ENCODE peak calls at places on chromosomes 16 and 17, in ten cellular contexts. One of them, this sample, is unnamed.

GRCh38 chr17:296382-296781 is 56.2 kb downstream of the RPH3AL start:
- DNase-seq in lung: no peak
- DNase-seq in DND-41: no peak
- DNase-seq in CD8-positive, alpha-beta T cell: no peak
- DNase-seq in upper lobe of right lung: peak; percentile 48
- DNase-seq in adrenal gland: no peak
- DNase-seq in endodermal cell: no peak
- DNase-seq in IMR-90: no peak
- DNase-seq in transverse colon: no peak
- DNase-seq in heart right ventricle: no peak
- DNase-seq in this sample: no peak

GRCh38 chr17:79986441-79987186 is 49.1 kb downstream of the TBC1D16 start:
- DNase-seq in lung: no peak
- DNase-seq in DND-41: no peak
- DNase-seq in CD8-positive, alpha-beta T cell: no peak
- DNase-seq in upper lobe of right lung: no peak
- DNase-seq in adrenal gland: peak; percentile 90
- DNase-seq in endodermal cell: peak; percentile 47
- DNase-seq in IMR-90: peak; percentile 67
- DNase-seq in transverse colon: no peak
- DNase-seq in heart right ventricle: peak; percentile 44
- DNase-seq in this sample: no peak

GRCh38 chr17:76529643-76530488 is 7.6 kb downstream of the CYGB start:
- DNase-seq in lung: peak; percentile 72
- DNase-seq in DND-41: no peak
- DNase-seq in CD8-positive, alpha-beta T cell: no peak
- DNase-seq in upper lobe of right lung: peak; percentile 87
- DNase-seq in adrenal gland: peak; percentile 67
- DNase-seq in endodermal cell: peak; percentile 79
- DNase-seq in IMR-90: peak; percentile 70
- DNase-seq in transverse colon: peak; percentile 72
- DNase-seq in heart right ventricle: peak; percentile 92
- DNase-seq in this sample: peak; percentile 44

GRCh38 chr17:64236827-64237403 is 26.1 kb downstream of the TEX2 start:
- DNase-seq in lung: no peak
- DNase-seq in DND-41: no peak
- DNase-seq in CD8-positive, alpha-beta T cell: no peak
- DNase-seq in upper lobe of right lung: no peak
- DNase-seq in adrenal gland: no peak
- DNase-seq in endodermal cell: no peak
- DNase-seq in IMR-90: no peak
- DNase-seq in transverse colon: no peak
- DNase-seq in heart right ventricle: no peak
- DNase-seq in this sample: peak; percentile 60

GRCh38 chr16:626787-627457 is 3.9 kb upstream of the WFIKKN1 start:
- DNase-seq in lung: peak; percentile 31
- DNase-seq in DND-41: no peak
- DNase-seq in CD8-positive, alpha-beta T cell: no peak
- DNase-seq in upper lobe of right lung: no peak
- DNase-seq in adrenal gland: peak; percentile 95
- DNase-seq in endodermal cell: no peak
- DNase-seq in IMR-90: peak; percentile 97
- DNase-seq in transverse colon: no peak
- DNase-seq in heart right ventricle: no peak
- DNase-seq in this sample: peak; percentile 76

GRCh38 chr17:38702166-38702899 is 2.7 kb upstream of the MLLT6 start:
- DNase-seq in lung: peak; percentile 85
- DNase-seq in DND-41: peak; percentile 89
- DNase-seq in CD8-positive, alpha-beta T cell: peak; percentile 71
- DNase-seq in upper lobe of right lung: peak; percentile 95
- DNase-seq in adrenal gland: peak; percentile 91
- DNase-seq in endodermal cell: peak; percentile 95
- DNase-seq in IMR-90: peak; percentile 81
- DNase-seq in transverse colon: peak; percentile 91
- DNase-seq in heart right ventricle: peak; percentile 91
- DNase-seq in this sample: peak; percentile 87

GRCh38 chr17:66165537-66166123 is 26.3 kb downstream of the CEP112 start:
- DNase-seq in lung: no peak
- DNase-seq in DND-41: peak; percentile 33
- DNase-seq in CD8-positive, alpha-beta T cell: no peak
- DNase-seq in upper lobe of right lung: no peak
- DNase-seq in adrenal gland: no peak
- DNase-seq in endodermal cell: no peak
- DNase-seq in IMR-90: peak; percentile 75
- DNase-seq in transverse colon: no peak
- DNase-seq in heart right ventricle: no peak
- DNase-seq in this sample: peak; percentile 72

GRCh38 chr17:80477647-80478478 is 1.5 kb upstream of the NPTX1 start:
- DNase-seq in lung: no peak
- DNase-seq in DND-41: no peak
- DNase-seq in CD8-positive, alpha-beta T cell: no peak
- DNase-seq in upper lobe of right lung: no peak
- DNase-seq in adrenal gland: peak; percentile 42
- DNase-seq in endodermal cell: peak; percentile 93
- DNase-seq in IMR-90: peak; percentile 59
- DNase-seq in transverse colon: peak; percentile 35
- DNase-seq in heart right ventricle: peak; percentile 32
- DNase-seq in this sample: peak; percentile 68

GRCh38 chr17:61000911-61001310 is 323.3 kb downstream of the BCAS3 start:
- DNase-seq in lung: no peak
- DNase-seq in DND-41: no peak
- DNase-seq in CD8-positive, alpha-beta T cell: no peak
- DNase-seq in upper lobe of right lung: no peak
- DNase-seq in adrenal gland: no peak
- DNase-seq in endodermal cell: no peak
- DNase-seq in IMR-90: peak; percentile 81
- DNase-seq in transverse colon: no peak
- DNase-seq in heart right ventricle: no peak
- DNase-seq in this sample: no peak

GRCh38 chr16:9092963-9093477 is 1.6 kb downstream of the HAPSTR1 start:
- DNase-seq in lung: peak; percentile 42
- DNase-seq in DND-41: peak; percentile 42
- DNase-seq in CD8-positive, alpha-beta T cell: peak; percentile 6
- DNase-seq in upper lobe of right lung: peak; percentile 67
- DNase-seq in adrenal gland: peak; percentile 50
- DNase-seq in endodermal cell: peak; percentile 72
- DNase-seq in IMR-90: no peak
- DNase-seq in transverse colon: peak; percentile 42
- DNase-seq in heart right ventricle: peak; percentile 23
- DNase-seq in this sample: peak; percentile 25

GRCh38 chr16:30054959-30055553 is 10.5 kb upstream of the ALDOA start:
- DNase-seq in lung: no peak
- DNase-seq in DND-41: peak; percentile 67
- DNase-seq in CD8-positive, alpha-beta T cell: no peak
- DNase-seq in upper lobe of right lung: peak; percentile 73
- DNase-seq in adrenal gland: no peak
- DNase-seq in endodermal cell: peak; percentile 95
- DNase-seq in IMR-90: no peak
- DNase-seq in transverse colon: peak; percentile 54
- DNase-seq in heart right ventricle: no peak
- DNase-seq in this sample: no peak

GRCh38 chr17:38538906-38539305 is 66.8 kb downstream of the SRCIN1 start:
- DNase-seq in lung: no peak
- DNase-seq in DND-41: no peak
- DNase-seq in CD8-positive, alpha-beta T cell: no peak
- DNase-seq in upper lobe of right lung: no peak
- DNase-seq in adrenal gland: no peak
- DNase-seq in endodermal cell: no peak
- DNase-seq in IMR-90: no peak
- DNase-seq in transverse colon: no peak
- DNase-seq in heart right ventricle: no peak
- DNase-seq in this sample: no peak

GRCh38 chr17:77649717-77650211 is 308.7 kb upstream of the TNRC6C start:
- DNase-seq in lung: no peak
- DNase-seq in DND-41: peak; percentile 27
- DNase-seq in CD8-positive, alpha-beta T cell: no peak
- DNase-seq in upper lobe of right lung: peak; percentile 20
- DNase-seq in adrenal gland: no peak
- DNase-seq in endodermal cell: peak; percentile 41
- DNase-seq in IMR-90: no peak
- DNase-seq in transverse colon: no peak
- DNase-seq in heart right ventricle: no peak
- DNase-seq in this sample: peak; percentile 15
- TF ChIP-seq CTCF in lung: no peak
- TF ChIP-seq CTCF in DND-41: no peak
- TF ChIP-seq CTCF in CD8-positive, alpha-beta T cell: no peak
- TF ChIP-seq CTCF in upper lobe of right lung: no peak
- TF ChIP-seq CTCF in adrenal gland: no peak
- TF ChIP-seq CTCF in endodermal cell: no peak
- TF ChIP-seq CTCF in IMR-90: no peak
- TF ChIP-seq CTCF in transverse colon: no peak
- TF ChIP-seq CTCF in heart right ventricle: no peak
- TF ChIP-seq CTCF in this sample: peak; percentile 18

GRCh38 chr17:67294451-67295199 is 49.6 kb upstream of the HELZ start:
- DNase-seq in lung: no peak
- DNase-seq in DND-41: no peak
- DNase-seq in CD8-positive, alpha-beta T cell: no peak
- DNase-seq in upper lobe of right lung: no peak
- DNase-seq in adrenal gland: no peak
- DNase-seq in endodermal cell: no peak
- DNase-seq in IMR-90: no peak
- DNase-seq in transverse colon: no peak
- DNase-seq in heart right ventricle: no peak
- DNase-seq in this sample: no peak

GRCh38 chr17:67289174-67289876 is 44.3 kb upstream of the HELZ start:
- DNase-seq in lung: peak; percentile 66
- DNase-seq in DND-41: no peak
- DNase-seq in CD8-positive, alpha-beta T cell: no peak
- DNase-seq in upper lobe of right lung: peak; percentile 71
- DNase-seq in adrenal gland: peak; percentile 75
- DNase-seq in endodermal cell: peak; percentile 74
- DNase-seq in IMR-90: peak; percentile 55
- DNase-seq in transverse colon: peak; percentile 30
- DNase-seq in heart right ventricle: peak; percentile 87
- DNase-seq in this sample: peak; percentile 27

GRCh38 chr17:67290994-67291362 is 46.0 kb upstream of the HELZ start:
- DNase-seq in lung: no peak
- DNase-seq in DND-41: no peak
- DNase-seq in CD8-positive, alpha-beta T cell: no peak
- DNase-seq in upper lobe of right lung: no peak
- DNase-seq in adrenal gland: no peak
- DNase-seq in endodermal cell: peak; percentile 95
- DNase-seq in IMR-90: no peak
- DNase-seq in transverse colon: no peak
- DNase-seq in heart right ventricle: peak; percentile 15
- DNase-seq in this sample: no peak

GRCh38 chr17:67293251-67294203 is 48.5 kb upstream of the HELZ start:
- DNase-seq in lung: peak; percentile 65
- DNase-seq in DND-41: peak; percentile 62
- DNase-seq in CD8-positive, alpha-beta T cell: peak; percentile 46
- DNase-seq in upper lobe of right lung: peak; percentile 85
- DNase-seq in adrenal gland: peak; percentile 65
- DNase-seq in endodermal cell: peak; percentile 93
- DNase-seq in IMR-90: peak; percentile 29
- DNase-seq in transverse colon: peak; percentile 74
- DNase-seq in heart right ventricle: peak; percentile 53
- DNase-seq in this sample: peak; percentile 73

DNA sequence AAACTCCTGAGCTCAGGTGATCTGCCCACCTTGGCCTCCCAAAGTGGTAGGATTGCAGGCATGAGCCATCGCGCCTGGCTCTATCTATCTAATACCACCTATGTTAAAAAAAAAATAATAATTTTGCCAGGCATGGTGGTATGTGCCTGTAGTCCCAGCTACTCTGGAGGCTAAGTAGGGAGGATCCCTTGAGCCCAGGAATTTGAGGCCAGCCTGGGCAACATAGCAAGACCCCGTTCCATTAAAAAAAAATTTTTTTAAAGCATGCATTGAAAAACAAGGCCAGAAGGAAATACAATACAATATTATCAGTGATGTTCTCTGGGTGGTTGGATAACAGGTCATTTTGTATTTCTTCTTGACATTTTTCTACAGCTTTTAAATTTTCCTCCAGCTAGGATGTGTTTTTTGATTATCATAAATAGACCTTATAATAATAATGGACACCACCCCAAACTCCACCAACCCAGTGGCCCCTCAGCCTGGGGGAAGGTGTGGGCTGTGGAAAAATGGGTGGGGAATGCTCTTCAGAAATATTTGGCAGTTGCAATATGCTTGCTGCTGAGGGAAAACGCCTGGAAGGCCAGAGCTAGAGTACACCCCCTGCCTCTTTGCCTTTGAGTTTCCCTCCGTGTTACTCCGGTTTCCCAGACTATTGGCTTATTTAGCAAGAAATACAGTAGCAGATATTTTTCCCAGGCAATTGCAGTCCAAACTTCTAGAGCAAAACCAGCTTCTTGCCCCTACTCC is 45.4 kb upstream of the HELZ start:
- DNase-seq in lung: no peak
- DNase-seq in DND-41: no peak
- DNase-seq in CD8-positive, alpha-beta T cell: no peak
- DNase-seq in upper lobe of right lung: no peak
- DNase-seq in adrenal gland: no peak
- DNase-seq in endodermal cell: no peak
- DNase-seq in IMR-90: no peak
- DNase-seq in transverse colon: no peak
- DNase-seq in heart right ventricle: no peak
- DNase-seq in this sample: no peak
- H3K36me3 ChIP-seq in lung: no peaks in the 10 kb centered on the region
- H3K36me3 ChIP-seq in DND-41: no peaks in the 10 kb centered on the region
- H3K36me3 ChIP-seq in CD8-positive, alpha-beta T cell: no peaks in the 10 kb centered on the region
- H3K36me3 ChIP-seq in upper lobe of right lung: no peaks in the 10 kb centered on the region
- H3K36me3 ChIP-seq in adrenal gland: no peaks in the 10 kb centered on the region
- H3K36me3 ChIP-seq in endodermal cell: no peaks in the 10 kb centered on the region
- H3K36me3 ChIP-seq in IMR-90: no peaks in the 10 kb centered on the region
- H3K36me3 ChIP-seq in transverse colon: no peaks in the 10 kb centered on the region
- H3K36me3 ChIP-seq in heart right ventricle: no peaks in the 10 kb centered on the region
- H3K36me3 ChIP-seq in this sample: no peaks in the 10 kb centered on the region

GRCh38 chr17:74085434-74085833 is 118.0 kb upstream of the RPL38 start:
- DNase-seq in lung: no peak
- DNase-seq in DND-41: peak; percentile 7
- DNase-seq in CD8-positive, alpha-beta T cell: no peak
- DNase-seq in upper lobe of right lung: no peak
- DNase-seq in adrenal gland: no peak
- DNase-seq in endodermal cell: peak; percentile 86
- DNase-seq in IMR-90: no peak
- DNase-seq in transverse colon: no peak
- DNase-seq in heart right ventricle: no peak
- DNase-seq in this sample: peak; percentile 11
- TF ChIP-seq CTCF in lung: no peak
- TF ChIP-seq CTCF in DND-41: peak; percentile 57
- TF ChIP-seq CTCF in CD8-positive, alpha-beta T cell: no peak
- TF ChIP-seq CTCF in upper lobe of right lung: peak; percentile 5
- TF ChIP-seq CTCF in adrenal gland: no peak
- TF ChIP-seq CTCF in endodermal cell: peak; percentile 79
- TF ChIP-seq CTCF in IMR-90: no peak
- TF ChIP-seq CTCF in transverse colon: no peak
- TF ChIP-seq CTCF in heart right ventricle: no peak
- TF ChIP-seq CTCF in this sample: peak; percentile 48

GRCh38 chr17:31560836-31561235 is 169.4 kb downstream of the RAB11FIP4 start:
- DNase-seq in lung: no peak
- DNase-seq in DND-41: no peak
- DNase-seq in CD8-positive, alpha-beta T cell: no peak
- DNase-seq in upper lobe of right lung: no peak
- DNase-seq in adrenal gland: no peak
- DNase-seq in endodermal cell: peak; percentile 79
- DNase-seq in IMR-90: no peak
- DNase-seq in transverse colon: no peak
- DNase-seq in heart right ventricle: no peak
- DNase-seq in this sample: no peak
- H3K36me3 ChIP-seq in lung: no peaks in the 10 kb centered on the region
- H3K36me3 ChIP-seq in DND-41: no peaks in the 10 kb centered on the region
- H3K36me3 ChIP-seq in CD8-positive, alpha-beta T cell: no peaks in the 10 kb centered on the region
- H3K36me3 ChIP-seq in upper lobe of right lung: no peaks in the 10 kb centered on the region
- H3K36me3 ChIP-seq in adrenal gland: no peaks in the 10 kb centered on the region
- H3K36me3 ChIP-seq in endodermal cell: no peaks in the 10 kb centered on the region
- H3K36me3 ChIP-seq in IMR-90: peaks cover 5% of the 10 kb centered on the region
- H3K36me3 ChIP-seq in transverse colon: no peaks in the 10 kb centered on the region
- H3K36me3 ChIP-seq in heart right ventricle: no peaks in the 10 kb centered on the region
- H3K36me3 ChIP-seq in this sample: no peaks in the 10 kb centered on the region

GRCh38 chr17:68511254-68511670 is 968 bp upstream of the PRKAR1A start:
- DNase-seq in lung: peak; percentile 67
- DNase-seq in DND-41: no peak
- DNase-seq in CD8-positive, alpha-beta T cell: no peak
- DNase-seq in upper lobe of right lung: no peak
- DNase-seq in adrenal gland: peak; percentile 76
- DNase-seq in endodermal cell: no peak
- DNase-seq in IMR-90: no peak
- DNase-seq in transverse colon: no peak
- DNase-seq in heart right ventricle: no peak
- DNase-seq in this sample: no peak
- TF ChIP-seq CTCF in lung: no peak
- TF ChIP-seq CTCF in DND-41: no peak
- TF ChIP-seq CTCF in CD8-positive, alpha-beta T cell: no peak
- TF ChIP-seq CTCF in upper lobe of right lung: no peak
- TF ChIP-seq CTCF in adrenal gland: no peak
- TF ChIP-seq CTCF in endodermal cell: peak; percentile 43
- TF ChIP-seq CTCF in IMR-90: no peak
- TF ChIP-seq CTCF in transverse colon: no peak
- TF ChIP-seq CTCF in heart right ventricle: no peak
- TF ChIP-seq CTCF in this sample: no peak